ENCODE peak calls at places on chromosomes 2 and 18, in ten cellular contexts. K is transverse colon, V is body of pancreas, T is GM12878, S is gastrocnemius medialis, J is colonic mucosa, O is astrocyte, R is prostate gland, H is right cardiac atrium, L is heart left ventricle. F is an unnamed sample.

GRCh38 chr2:225998653-225999052 is 599.1 kb downstream of the NYAP2 start:
- DNase-seq in R (no peak), O (peak; percentile 43), K (no peak), J (no peak), V (no peak), S (no peak), T (no peak), H (no peak), L (no peak), F (no peak)

GRCh38 chr2:240959941-240960308 is 38.5 kb upstream of the SNED1 start:
- DNase-seq in S (no peak), K (no peak), O (no peak), V (no peak), T (no peak), R (no peak), J (no peak), L (no peak), H (no peak), F (peak; percentile 28)

GRCh38 chr2:222756362-222756831 is 84.9 kb downstream of the MOGAT1 start:
- DNase-seq in J (no peak), L (no peak), S (no peak), R (no peak), O (no peak), H (no peak), T (no peak), V (no peak), K (no peak), F (no peak)

GRCh38 chr2:37323770-37324535 is 680 bp downstream of the PRKD3 start:
- DNase-seq in H (peak; percentile 71), R (peak; percentile 46), K (peak; percentile 47), L (peak; percentile 30), O (peak; percentile 17), S (peak; percentile 39), V (peak; percentile 59), T (no peak), J (peak; percentile 62), F (no peak)

GRCh38 chr2:158091647-158092046 is 10.0 kb upstream of the UPP2 start:
- DNase-seq in S (no peak), J (no peak), L (no peak), R (no peak), O (no peak), H (no peak), V (no peak), T (no peak), K (no peak), F (no peak)

GRCh38 chr2:191150451-191151314 is at the start of gene STAT4:
- DNase-seq in T (peak; percentile 45), R (peak; percentile 16), V (peak; percentile 59), H (peak; percentile 73), O (peak; percentile 67), K (peak; percentile 81), L (peak; percentile 42), S (peak; percentile 21), J (peak; percentile 69), F (peak; percentile 50)

GRCh38 chr2:107694667-107695066 is 132.0 kb upstream of the RGPD4 start:
- DNase-seq in V (no peak), S (no peak), H (no peak), K (no peak), O (no peak), T (no peak), J (no peak), L (no peak), R (no peak), F (no peak)

GRCh38 chr2:132733119-132733518 is 63.1 kb upstream of the LYPD1 start:
- DNase-seq in O (peak; percentile 45), J (no peak), L (no peak), R (no peak), H (no peak), K (no peak), T (no peak), S (no peak), V (no peak), F (no peak)

GRCh38 chr2:201901770-201902169 is 95.4 kb downstream of the CDK15 start:
- DNase-seq in S (no peak), T (no peak), O (no peak), K (no peak), J (no peak), R (no peak), H (no peak), L (no peak), V (no peak), F (no peak)

GRCh38 chr2:45303417-45304202 is 294.4 kb upstream of the SIX2 start:
- DNase-seq in O (no peak), H (no peak), K (no peak), V (no peak), T (no peak), L (no peak), S (no peak), R (no peak), J (no peak), F (no peak)
- H3K4me1 ChIP-seq in O (no peaks in the 10 kb centered on the region), H (no peaks in the 10 kb centered on the region), K (no peaks in the 10 kb centered on the region), V (no peaks in the 10 kb centered on the region), T (no peaks in the 10 kb centered on the region), L (no peaks in the 10 kb centered on the region), S (no peaks in the 10 kb centered on the region), R (no peaks in the 10 kb centered on the region), J (no peaks in the 10 kb centered on the region), F (no peaks in the 10 kb centered on the region)

GRCh38 chr2:99623035-99623434 is 133.2 kb upstream of the REV1 start:
- DNase-seq in S (no peak), T (no peak), H (no peak), J (no peak), R (no peak), L (no peak), O (no peak), K (no peak), V (no peak), F (no peak)

GRCh38 chr2:99624682-99625081 is 134.9 kb upstream of the REV1 start:
- DNase-seq in S (no peak), L (peak; percentile 76), R (no peak), O (no peak), K (no peak), J (no peak), H (peak; percentile 78), V (no peak), T (no peak), F (no peak)

GRCh38 chr2:99622578-99622977 is 132.8 kb upstream of the REV1 start:
- DNase-seq in J (no peak), V (no peak), S (no peak), O (no peak), R (no peak), H (no peak), L (no peak), T (no peak), K (no peak), F (no peak)

GRCh38 chr2:99623613-99624012 is 133.8 kb upstream of the REV1 start:
- DNase-seq in R (no peak), L (no peak), S (no peak), K (no peak), H (no peak), V (no peak), O (no peak), T (no peak), J (no peak), F (no peak)

DNA sequence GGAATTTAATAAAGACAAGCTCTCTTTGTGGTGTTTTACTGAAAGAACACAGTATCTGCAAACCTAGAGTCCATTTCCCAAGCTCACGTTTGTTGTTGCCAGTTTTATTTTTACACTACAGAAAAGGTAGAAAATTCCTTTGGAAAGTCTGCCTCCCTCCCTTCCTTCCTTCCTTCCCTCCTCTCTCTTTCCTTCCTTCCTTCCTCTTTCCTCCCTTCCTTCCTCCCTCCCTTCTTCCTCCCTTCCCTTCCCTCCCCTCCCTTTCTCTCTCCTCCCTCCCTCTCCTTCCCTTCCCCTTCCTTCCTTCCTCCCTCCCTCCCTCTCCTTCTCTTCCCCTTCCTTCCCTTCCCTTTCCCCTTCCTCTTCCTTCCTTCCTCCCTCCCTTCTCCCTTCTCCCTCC is 136.3 kb upstream of the REV1 start:
- DNase-seq in K (no peak), R (no peak), J (no peak), S (no peak), L (no peak), V (no peak), T (no peak), H (no peak), O (no peak), F (no peak)
- H3K27ac ChIP-seq in K (no peak overlapping the region), R (no peak overlapping the region), J (no peak overlapping the region), S (no peak overlapping the region), L (peak overlapping the region; percentile 57), V (no peak overlapping the region), T (no peak overlapping the region), H (no peak overlapping the region), O (no peak overlapping the region), F (no peak overlapping the region)

GRCh38 chr2:43387092-43388062 is 161.0 kb upstream of the ZFP36L2 start:
- DNase-seq in J (no peak), V (no peak), H (peak; percentile 44), S (no peak), T (peak; percentile 86), R (no peak), K (peak; percentile 15), L (no peak), O (peak; percentile 40), F (peak; percentile 44)
- H3K4me3 ChIP-seq in J (no peak overlapping the region), V (no peak overlapping the region), H (no peak overlapping the region), S (no peak overlapping the region), T (peak overlapping the region; percentile 56), R (no peak overlapping the region), K (no peak overlapping the region), L (no peak overlapping the region), O (no peak overlapping the region), F (no peak overlapping the region)

GRCh38 chr18:31555971-31556747 is 35.5 kb upstream of the TTR start:
- DNase-seq in K (peak; percentile 18), T (peak; percentile 39), V (peak; percentile 52), S (no peak), L (no peak), O (peak; percentile 31), H (no peak), J (peak; percentile 56), R (peak; percentile 56), F (no peak)

GRCh38 chr18:31557446-31557845 is 34.2 kb upstream of the TTR start:
- DNase-seq in S (no peak), L (no peak), J (no peak), V (no peak), H (no peak), R (no peak), T (no peak), K (no peak), O (no peak), F (no peak)

GRCh38 chr18:31553800-31554199 is 37.9 kb upstream of the TTR start:
- DNase-seq in T (no peak), S (no peak), O (no peak), V (no peak), R (no peak), K (no peak), H (no peak), L (no peak), J (no peak), F (no peak)

GRCh38 chr18:31551883-31552282 is 39.8 kb upstream of the TTR start:
- DNase-seq in J (no peak), O (no peak), R (no peak), V (no peak), L (no peak), H (no peak), T (no peak), S (no peak), K (no peak), F (no peak)

GRCh38 chr18:31554776-31555175 is 36.9 kb upstream of the TTR start:
- DNase-seq in V (no peak), S (no peak), K (no peak), T (no peak), J (no peak), L (no peak), R (no peak), O (no peak), H (no peak), F (no peak)
- H3K4me1 ChIP-seq in V (no peaks in the 10 kb centered on the region), S (no peaks in the 10 kb centered on the region), K (no peaks in the 10 kb centered on the region), T (no peaks in the 10 kb centered on the region), J (no peaks in the 10 kb centered on the region), L (no peaks in the 10 kb centered on the region), R (no peaks in the 10 kb centered on the region), O (no peaks in the 10 kb centered on the region), H (no peaks in the 10 kb centered on the region), F (no peaks in the 10 kb centered on the region)

F was measured in lung.